ENCODE peak calls at places on chromosomes 1 and 21, in ten cellular contexts. F is NCI-H446; P is H7; G is hepatocyte; E is stimulated activated CD8-positive, alpha-beta memory T cell treated with anti-CD3 and anti-CD28 coated beads, Interleukin-15, amount 100 ng/mL, for 4 hours; R is GM23248; Z is amygdala; T is Ammon's horn; C is NCI-H1105 treated with DMSO at 0.1 percent for 48 hours; D is iPS-NIHi11. A is an unnamed sample.

GRCh38 chr1:63817152-63817667 is 43.4 kb downstream of the ROR1 start:
- DNase-seq in F (peak), P (no peak), G (peak), E (no peak), R (peak), Z (no peak), T (no peak), C (peak), D (no peak), A (no peak)

GRCh38 chr1:67832737-67833594 is at the start of gene GNG12:
- DNase-seq in F (peak), P (peak), G (peak), E (no peak), R (peak), Z (peak), T (peak), C (no peak), D (peak), A (no peak)

GRCh38 chr1:107934573-107934972 is 30.4 kb downstream of the VAV3 start:
- DNase-seq in F (no peak), P (no peak), G (no peak), E (no peak), R (peak), Z (no peak), T (no peak), C (no peak), D (no peak), A (no peak)

GRCh38 chr21:29678616-29679015 is 261.2 kb downstream of the GRIK1 start:
- DNase-seq in F (no peak), P (no peak), G (no peak), E (no peak), R (peak), Z (no peak), T (no peak), C (no peak), D (no peak), A (no peak)

GRCh38 chr1:205714190-205714905 is 34.0 kb upstream of the SLC45A3 start:
- DNase-seq in F (peak), P (no peak), G (no peak), E (no peak), R (peak), Z (no peak), T (peak), C (no peak), D (no peak), A (peak)

GRCh38 chr1:68207129-68207689 is 25.1 kb downstream of the WLS start:
- DNase-seq in F (no peak), P (no peak), G (no peak), E (no peak), R (peak), Z (no peak), T (no peak), C (no peak), D (no peak), A (no peak)

GRCh38 chr1:206960676-206961386 is 9.4 kb downstream of the FCAMR start:
- DNase-seq in F (no peak), P (no peak), G (no peak), E (no peak), R (no peak), Z (no peak), T (no peak), C (no peak), D (no peak), A (no peak)

GRCh38 chr1:155889566-155889965 is 21.6 kb downstream of the RIT1 start:
- DNase-seq in F (no peak), P (no peak), G (no peak), E (no peak), R (peak), Z (no peak), T (no peak), C (no peak), D (no peak), A (no peak)

GRCh38 chr1:32138965-32139364 is 31.1 kb downstream of the KPNA6 start:
- DNase-seq in F (no peak), P (no peak), G (peak), E (no peak), R (peak), Z (no peak), T (no peak), C (no peak), D (no peak), A (no peak)

GRCh38 chr1:207088731-207089626 is at the start of gene C4BPB:
- DNase-seq in F (no peak), P (no peak), G (peak), E (no peak), R (no peak), Z (no peak), T (no peak), C (no peak), D (no peak), A (no peak)

GRCh38 chr1:31376374-31377134 is 3.7 kb upstream of the FABP3 start:
- DNase-seq in F (peak), P (peak), G (peak), E (no peak), R (peak), Z (peak), T (peak), C (peak), D (peak), A (no peak)

GRCh38 chr1:103525114-103525606 is 339 bp upstream of the RNPC3 start:
- DNase-seq in F (peak), P (peak), G (peak), E (no peak), R (peak), Z (no peak), T (peak), C (peak), D (peak), A (no peak)

GRCh38 chr1:220680085-220680687 is 10.0 kb upstream of the C1orf115 start:
- DNase-seq in F (peak), P (peak), G (peak), E (no peak), R (peak), Z (no peak), T (peak), C (peak), D (peak), A (no peak)

GRCh38 chr21:34510148-34511142 is 1.6 kb downstream of the KCNE1 start:
- DNase-seq in F (peak), P (peak), G (peak), E (no peak), R (peak), Z (no peak), T (peak), C (peak), D (peak), A (no peak)

GRCh38 chr1:217539510-217539909 is 91.4 kb downstream of the GPATCH2 start:
- DNase-seq in F (no peak), P (no peak), G (no peak), E (no peak), R (no peak), Z (no peak), T (no peak), C (peak), D (no peak), A (no peak)

GRCh38 chr1:43348809-43349593 is 9.8 kb upstream of the CDC20 start:
- DNase-seq in F (peak), P (peak), G (peak), E (peak), R (peak), Z (peak), T (peak), C (peak), D (peak), A (no peak)

GRCh38 chr1:83086346-83086745 is 912.6 kb downstream of the TTLL7 start:
- DNase-seq in F (no peak), P (no peak), G (no peak), E (no peak), R (no peak), Z (no peak), T (no peak), C (no peak), D (no peak), A (no peak)

GRCh38 chr1:156247460-156248322 is at the start of gene PAQR6:
- DNase-seq in F (no peak), P (peak), G (no peak), E (no peak), R (peak), Z (peak), T (peak), C (no peak), D (peak), A (no peak)

GRCh38 chr1:180397190-180397589 is 105.2 kb downstream of the ACBD6 start:
- DNase-seq in F (no peak), P (no peak), G (no peak), E (no peak), R (no peak), Z (no peak), T (no peak), C (no peak), D (no peak), A (peak)

GRCh38 chr1:225445644-225446297 is 17.9 kb upstream of the LBR start:
- DNase-seq in F (no peak), P (no peak), G (no peak), E (no peak), R (no peak), Z (no peak), T (no peak), C (no peak), D (no peak), A (no peak)

GRCh38 chr1:47692196-47692595 is 254.4 kb downstream of the FOXD2 start:
- DNase-seq in F (no peak), P (no peak), G (no peak), E (no peak), R (no peak), Z (no peak), T (no peak), C (no peak), D (no peak), A (no peak)

GRCh38 chr1:22121421-22121911 is 21.4 kb downstream of the WNT4 start:
- DNase-seq in F (no peak), P (peak), G (no peak), E (no peak), R (no peak), Z (no peak), T (no peak), C (no peak), D (peak), A (no peak)

A was measured in SIG-M5.